ENCODE peak calls at places on chromosomes 4 and X, in five cellular contexts. One of them, this sample, is unnamed.

GRCh38 chr4:870951-871350 is 45.0 kb upstream of the CPLX1 start:
- DNase-seq in sigmoid colon: no peak
- DNase-seq in prostate gland: no peak
- DNase-seq in A549: no peak
- DNase-seq in adrenal gland: no peak
- DNase-seq in this sample: no peak

GRCh38 chrX:120144178-120144844 is 14.1 kb upstream of the RHOXF2 start:
- DNase-seq in sigmoid colon: no peak
- DNase-seq in A549: no peak
- DNase-seq in adrenal gland: peak
- DNase-seq in prostate gland: no peak
- DNase-seq in this sample: no peak

GRCh38 chrX:39381446-39381845 is 580.2 kb downstream of the MID1IP1 start:
- DNase-seq in A549: no peak
- DNase-seq in sigmoid colon: no peak
- DNase-seq in adrenal gland: no peak
- DNase-seq in prostate gland: no peak
- DNase-seq in this sample: no peak

GRCh38 chrX:131746491-131746968 is 202.7 kb downstream of the OR13H1 start:
- DNase-seq in sigmoid colon: peak
- DNase-seq in prostate gland: no peak
- DNase-seq in adrenal gland: peak
- DNase-seq in A549: peak
- DNase-seq in this sample: peak

GRCh38 chr4:57580710-57581109 is 470.5 kb upstream of the IGFBP7 start:
- DNase-seq in sigmoid colon: no peak
- DNase-seq in adrenal gland: no peak
- DNase-seq in prostate gland: no peak
- DNase-seq in A549: no peak
- DNase-seq in this sample: no peak

GRCh38 chr4:83170952-83171399 is 56.4 kb upstream of the PLAC8 start:
- DNase-seq in A549: peak
- DNase-seq in adrenal gland: no peak
- DNase-seq in sigmoid colon: no peak
- DNase-seq in prostate gland: no peak
- DNase-seq in this sample: no peak

GRCh38 chrX:127879585-127879984 is 172.6 kb downstream of the ACTRT1 start:
- DNase-seq in A549: no peak
- DNase-seq in adrenal gland: no peak
- DNase-seq in prostate gland: no peak
- DNase-seq in sigmoid colon: no peak
- DNase-seq in this sample: no peak

GRCh38 chr4:763922-764321 is 58.3 kb downstream of the PCGF3 start:
- DNase-seq in A549: no peak
- DNase-seq in prostate gland: no peak
- DNase-seq in sigmoid colon: no peak
- DNase-seq in adrenal gland: peak
- DNase-seq in this sample: no peak

GRCh38 chr4:7945709-7946380 is 6.2 kb upstream of the AFAP1 start:
- DNase-seq in adrenal gland: no peak
- DNase-seq in A549: no peak
- DNase-seq in prostate gland: no peak
- DNase-seq in sigmoid colon: peak
- DNase-seq in this sample: no peak

GRCh38 chr4:624705-625590 is at the start of gene PDE6B:
- DNase-seq in adrenal gland: no peak
- DNase-seq in sigmoid colon: no peak
- DNase-seq in A549: no peak
- DNase-seq in prostate gland: no peak
- DNase-seq in this sample: no peak

GRCh38 chr4:65482410-65482809 is 187.9 kb downstream of the EPHA5 start:
- DNase-seq in sigmoid colon: no peak
- DNase-seq in A549: peak
- DNase-seq in prostate gland: no peak
- DNase-seq in adrenal gland: no peak
- DNase-seq in this sample: no peak

GRCh38 chrX:65463550-65463949 is 71.0 kb downstream of the LAS1L start:
- DNase-seq in prostate gland: no peak
- DNase-seq in adrenal gland: no peak
- DNase-seq in sigmoid colon: no peak
- DNase-seq in A549: no peak
- DNase-seq in this sample: no peak

GRCh38 chr4:62544428-62544827 is 1344.3 kb downstream of the ADGRL3 start:
- DNase-seq in prostate gland: no peak
- DNase-seq in sigmoid colon: no peak
- DNase-seq in A549: no peak
- DNase-seq in adrenal gland: no peak
- DNase-seq in this sample: no peak

GRCh38 chr4:153560918-153561317 is 94.8 kb downstream of the TMEM131L start:
- DNase-seq in prostate gland: no peak
- DNase-seq in A549: no peak
- DNase-seq in sigmoid colon: no peak
- DNase-seq in adrenal gland: no peak
- DNase-seq in this sample: no peak

GRCh38 chrX:69615779-69616519 is at the start of gene EDA:
- DNase-seq in adrenal gland: peak
- DNase-seq in prostate gland: peak
- DNase-seq in sigmoid colon: peak
- DNase-seq in A549: peak
- DNase-seq in this sample: peak

GRCh38 chrX:100328342-100328741 is 81.7 kb downstream of the PCDH19 start:
- DNase-seq in A549: no peak
- DNase-seq in adrenal gland: no peak
- DNase-seq in prostate gland: no peak
- DNase-seq in sigmoid colon: no peak
- DNase-seq in this sample: no peak

GRCh38 chr4:154124539-154125255 is 335.8 kb upstream of the SFRP2 start:
- DNase-seq in A549: no peak
- DNase-seq in sigmoid colon: no peak
- DNase-seq in adrenal gland: no peak
- DNase-seq in prostate gland: no peak
- DNase-seq in this sample: no peak

DNA sequence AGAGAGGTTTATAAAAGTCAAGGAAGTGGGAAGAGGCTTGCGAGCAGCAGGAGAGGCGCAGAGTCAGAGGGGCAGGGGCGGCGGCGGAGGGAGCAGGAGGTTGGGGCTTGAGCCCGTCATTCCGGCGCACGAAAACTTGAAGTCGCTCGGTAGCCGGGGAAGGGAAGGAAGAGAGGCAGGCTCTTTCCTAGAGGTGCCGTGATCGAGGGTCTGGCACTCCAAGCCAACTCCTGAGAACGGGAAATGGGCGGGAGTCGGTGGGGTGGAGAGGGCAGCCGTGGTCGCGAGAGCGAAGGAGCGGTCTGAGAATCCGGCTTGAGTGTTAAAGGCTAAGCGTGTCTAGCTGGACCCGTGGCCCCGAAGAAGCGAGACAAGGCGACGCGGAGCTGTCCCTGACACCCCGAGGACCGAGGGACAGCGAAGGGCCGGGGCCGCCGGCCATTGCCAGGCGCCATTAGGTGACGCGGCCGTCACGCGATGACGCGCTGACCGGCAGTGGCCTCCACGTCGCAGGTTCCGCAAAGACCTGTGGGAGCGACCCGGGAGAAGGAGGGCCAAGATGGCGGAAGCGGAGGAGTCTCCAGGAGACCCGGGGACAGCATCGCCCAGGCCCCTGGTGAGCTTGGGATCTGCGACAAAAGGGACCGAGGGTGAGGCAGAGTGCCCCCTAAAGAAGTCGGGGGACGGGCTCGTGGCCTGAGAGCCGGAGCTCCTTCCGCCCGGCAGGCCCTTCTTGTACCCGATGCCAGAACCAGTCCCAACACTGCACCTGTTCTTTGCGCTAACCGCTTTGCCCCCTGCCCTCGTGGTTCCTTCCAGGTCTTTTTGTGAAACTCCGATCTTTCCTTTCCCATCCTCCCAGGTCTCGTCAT is at the start of gene YIPF6:
- DNase-seq in sigmoid colon: peak
- DNase-seq in A549: peak
- DNase-seq in prostate gland: peak
- DNase-seq in adrenal gland: peak
- DNase-seq in this sample: peak
- TF ChIP-seq POLR2A in sigmoid colon: peak
- TF ChIP-seq POLR2A in A549: peak
- TF ChIP-seq POLR2A in prostate gland: peak
- TF ChIP-seq POLR2A in adrenal gland: peak
- TF ChIP-seq POLR2A in this sample: peak

GRCh38 chr4:187606581-187606980 is 389.0 kb upstream of the ZFP42 start:
- DNase-seq in A549: peak
- DNase-seq in sigmoid colon: no peak
- DNase-seq in prostate gland: no peak
- DNase-seq in adrenal gland: peak
- DNase-seq in this sample: no peak
- TF ChIP-seq CTCF in A549: peak
- TF ChIP-seq CTCF in sigmoid colon: peak
- TF ChIP-seq CTCF in prostate gland: peak
- TF ChIP-seq CTCF in adrenal gland: peak
- TF ChIP-seq CTCF in this sample: no peak

DNA sequence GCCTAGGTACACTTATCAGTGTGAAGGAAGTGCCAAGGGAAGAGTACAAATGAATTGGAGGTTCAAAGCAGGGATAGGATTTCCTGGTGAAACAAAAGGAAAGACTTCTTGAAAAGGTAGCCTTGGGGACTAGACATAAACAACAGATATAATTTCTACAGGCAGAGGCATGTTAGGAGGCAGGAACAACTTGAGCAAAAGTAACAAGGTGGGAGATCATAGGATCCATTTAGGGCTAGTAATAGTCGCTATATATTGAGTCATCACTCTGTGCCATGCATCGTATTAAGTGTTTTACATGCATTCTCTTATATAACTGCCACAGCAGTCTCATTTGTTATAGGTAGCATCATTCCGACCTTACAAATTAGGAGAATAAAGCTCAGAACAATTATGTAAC is 98.3 kb upstream of the EOLA2 start:
- DNase-seq in A549: no peak
- DNase-seq in adrenal gland: no peak
- DNase-seq in sigmoid colon: no peak
- DNase-seq in prostate gland: no peak
- DNase-seq in this sample: no peak
- TF ChIP-seq POLR2A in A549: no peak
- TF ChIP-seq POLR2A in adrenal gland: no peak
- TF ChIP-seq POLR2A in sigmoid colon: no peak
- TF ChIP-seq POLR2A in prostate gland: no peak
- TF ChIP-seq POLR2A in this sample: no peak

DNA sequence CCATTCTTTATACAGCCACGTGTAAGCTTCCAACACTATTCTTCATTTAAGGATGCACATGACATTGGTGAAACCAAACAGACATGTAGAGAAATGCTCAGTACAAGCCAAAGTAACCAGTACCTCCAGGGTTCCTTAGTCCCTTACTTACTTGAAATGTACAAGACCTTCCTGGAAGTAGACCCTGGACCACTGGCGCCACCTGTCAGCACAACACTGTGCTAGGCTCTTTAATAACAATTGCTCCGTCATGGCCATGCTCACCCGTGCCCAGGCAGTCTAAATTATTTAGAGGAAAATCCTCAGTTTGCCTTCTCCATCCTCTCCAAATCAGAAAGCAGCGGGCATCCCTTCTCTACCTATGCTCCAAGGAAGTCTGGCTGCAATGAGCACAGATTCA is 52.7 kb downstream of the ADGRA3 start:
- DNase-seq in sigmoid colon: no peak
- DNase-seq in prostate gland: no peak
- DNase-seq in adrenal gland: no peak
- DNase-seq in A549: no peak
- DNase-seq in this sample: no peak
- TF ChIP-seq CTCF in sigmoid colon: no peak
- TF ChIP-seq CTCF in prostate gland: no peak
- TF ChIP-seq CTCF in adrenal gland: no peak
- TF ChIP-seq CTCF in A549: no peak
- TF ChIP-seq CTCF in this sample: no peak

This sample was measured in lower leg skin.